ENCODE peak calls at places on chromosomes 6 and 20, in four cellular contexts. A is transverse colon, U is GM23338, X is left lung. H is an unnamed sample. For H3K27me3, the result is how much of the 10 kb centered on the place peaks cover.

GRCh38 chr6:162618463-162619002 is 109.0 kb downstream of the PRKN start:
- DNase-seq in A (no peak), U (no peak), X (no peak), H (no peak)

GRCh38 chr20:667351-668034 is 8.1 kb downstream of the SCRT2 start:
- DNase-seq in A (peak), X (peak), U (peak), H (peak)

GRCh38 chr6:23154159-23154558 is 584.8 kb downstream of the HDGFL1 start:
- DNase-seq in X (no peak), U (no peak), A (no peak), H (no peak)

GRCh38 chr6:14703586-14703985 is 542.3 kb upstream of the JARID2 start:
- DNase-seq in A (no peak), U (no peak), X (no peak), H (no peak)

GRCh38 chr6:90890681-90891337 is 303.9 kb upstream of the MAP3K7 start:
- DNase-seq in U (peak), A (no peak), X (no peak), H (peak)

GRCh38 chr20:9989066-9989724 is 45.6 kb upstream of the ANKEF1 start:
- DNase-seq in U (no peak), A (no peak), X (no peak), H (no peak)

GRCh38 chr6:166779381-166779780 is 152.3 kb upstream of the RPS6KA2 start:
- DNase-seq in A (no peak), X (no peak), U (no peak), H (no peak)

GRCh38 chr20:16434087-16434664 is 139.1 kb downstream of the KIF16B start:
- DNase-seq in U (peak), A (peak), X (peak), H (peak)

GRCh38 chr6:36608788-36609563 is 14.8 kb downstream of the SRSF3 start:
- DNase-seq in X (no peak), A (no peak), U (no peak), H (no peak)

GRCh38 chr6:80435457-80435856 is 329.0 kb downstream of the BCKDHB start:
- DNase-seq in X (no peak), U (no peak), A (no peak), H (no peak)

GRCh38 chr6:31057426-31058003 is 47.2 kb downstream of the MUC22 start:
- DNase-seq in X (no peak), A (no peak), U (peak), H (no peak)

GRCh38 chr6:3117912-3118352 is 579 bp upstream of the BPHL start:
- DNase-seq in A (no peak), U (no peak), X (no peak), H (no peak)

GRCh38 chr20:57062696-57063270 is 203.7 kb downstream of the BMP7 start:
- DNase-seq in U (no peak), X (no peak), A (no peak), H (no peak)

GRCh38 chr6:122153530-122153929 is 245.9 kb upstream of the HSF2 start:
- DNase-seq in U (peak), X (no peak), A (no peak), H (no peak)

GRCh38 chr20:24684954-24685691 is 215.7 kb downstream of the SYNDIG1 start:
- DNase-seq in A (no peak), U (peak), X (peak), H (peak)

GRCh38 chr6:62803094-62803493 is 408.2 kb upstream of the FKBP1C start:
- DNase-seq in A (no peak), U (no peak), X (no peak), H (peak)

GRCh38 chr20:1417273-1417672 is 24.4 kb upstream of the FKBP1A start:
- DNase-seq in U (no peak), X (no peak), A (no peak), H (no peak)

GRCh38 chr20:44990425-44990824 is 24.1 kb downstream of the STK4 start:
- DNase-seq in U (no peak), X (no peak), A (no peak), H (no peak)

GRCh38 chr20:62843656-62844055 is 18.0 kb downstream of the TCFL5 start:
- DNase-seq in U (no peak), X (no peak), A (no peak), H (no peak)

GRCh38 chr6:117907600-117908245 is 659 bp downstream of the SLC35F1 start:
- DNase-seq in U (peak), A (no peak), X (no peak), H (peak)

GRCh38 chr6:167746377-167747151 is 80.1 kb upstream of the AFDN start:
- DNase-seq in A (no peak), U (no peak), X (no peak), H (peak)

GRCh38 chr6:52504778-52505127 is 72.1 kb downstream of the TRAM2 start:
- DNase-seq in A (no peak), X (no peak), U (no peak), H (no peak)

DNA sequence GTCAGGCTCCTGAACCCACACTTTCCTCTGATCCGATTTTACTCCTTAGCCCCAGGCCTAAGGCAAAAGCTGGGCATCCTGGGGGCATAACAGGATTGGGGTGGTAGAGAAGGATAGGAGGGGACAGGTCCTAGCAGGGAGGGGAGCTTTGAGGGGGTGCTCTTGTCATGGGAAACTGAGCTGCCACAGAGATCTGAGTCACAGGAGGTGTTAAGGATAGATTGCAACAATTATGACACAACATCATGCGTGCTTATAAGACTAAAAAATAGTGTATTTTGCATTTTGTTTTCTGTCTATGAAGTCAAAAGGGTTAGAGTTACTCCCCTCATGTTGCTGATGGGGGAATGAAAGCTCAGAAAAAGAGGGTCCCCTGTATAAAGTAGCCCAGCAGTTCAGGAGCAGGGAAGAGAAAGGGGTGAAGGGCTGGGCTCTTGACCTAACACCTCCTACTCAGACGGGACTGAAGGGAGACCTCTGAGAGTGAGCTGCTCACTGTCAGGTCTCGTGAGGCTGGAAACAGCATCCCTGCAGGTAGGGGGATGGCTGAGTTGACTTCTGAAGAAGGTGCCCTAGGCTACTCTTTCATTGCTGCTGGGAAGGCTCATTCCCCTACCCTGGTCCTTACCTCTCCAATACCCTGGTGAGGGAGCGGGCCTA is 2.0 kb downstream of the GLP1R start:
- DNase-seq in A (no peak), X (no peak), U (no peak), H (no peak)
- H3K27me3 ChIP-seq in A (half or more), X (under half), U (under half), H (half or more)

DNA sequence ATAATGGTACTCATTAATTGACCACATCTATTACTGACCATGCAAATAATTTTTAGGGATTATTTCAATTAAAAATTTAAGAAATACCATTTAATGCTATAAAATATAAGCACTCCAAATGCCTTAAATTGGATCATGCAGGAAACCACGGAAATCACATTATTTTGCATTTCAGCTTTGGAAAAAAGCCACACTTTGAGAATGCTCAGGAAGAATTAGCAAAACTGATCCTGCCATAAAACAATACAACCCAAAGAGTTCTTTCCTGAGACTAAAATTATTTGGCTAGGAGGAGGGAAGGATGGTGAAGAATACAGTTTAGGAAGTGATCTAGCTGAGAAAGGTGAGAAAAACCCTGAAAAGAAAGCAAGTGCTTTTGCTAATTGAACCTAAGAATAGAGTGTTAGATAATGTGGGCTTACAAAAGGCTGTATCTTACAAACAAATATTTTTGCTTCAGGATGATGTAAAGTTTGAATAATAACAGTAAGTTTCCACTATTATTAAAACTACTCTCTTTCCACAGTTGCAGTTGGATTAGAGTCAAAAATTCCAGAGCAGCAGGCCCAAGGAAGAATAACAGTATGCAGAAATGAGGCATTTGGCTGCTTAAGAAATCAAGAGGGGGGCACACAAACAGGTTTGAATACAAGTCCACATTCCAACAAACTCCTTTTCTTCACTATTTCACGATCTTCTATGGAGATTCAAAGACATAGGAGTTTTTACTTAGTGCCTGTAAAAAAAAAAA is 565.4 kb downstream of the RFPL4B start:
- DNase-seq in X (no peak), A (no peak), U (peak), H (no peak)
- H3K27ac ChIP-seq in X (no peak), A (no peak), U (peak), H (no peak)

GRCh38 chr6:113351183-113351834 is 505.8 kb upstream of the MARCKS start:
- DNase-seq in X (no peak), U (no peak), A (no peak), H (no peak)

GRCh38 chr6:113350521-113350920 is 506.6 kb upstream of the MARCKS start:
- DNase-seq in X (no peak), U (no peak), A (no peak), H (no peak)

GRCh38 chr6:113356139-113356538 is 501.0 kb upstream of the MARCKS start:
- DNase-seq in A (no peak), U (no peak), X (no peak), H (no peak)

GRCh38 chr6:113352831-113353230 is 504.3 kb upstream of the MARCKS start:
- DNase-seq in X (no peak), A (peak), U (no peak), H (no peak)

GRCh38 chr6:113352029-113352801 is 504.9 kb upstream of the MARCKS start:
- DNase-seq in U (no peak), A (peak), X (no peak), H (no peak)
- H3K27me3 ChIP-seq in U (under half), A (under half), X (under half), H (under half)

GRCh38 chr20:18496042-18496441 is 983 bp downstream of the RBBP9 start:
- DNase-seq in U (peak), X (no peak), A (no peak), H (peak)

GRCh38 chr20:18496740-18497592 is at the start of gene RBBP9:
- DNase-seq in A (peak), U (peak), X (peak), H (peak)

DNA sequence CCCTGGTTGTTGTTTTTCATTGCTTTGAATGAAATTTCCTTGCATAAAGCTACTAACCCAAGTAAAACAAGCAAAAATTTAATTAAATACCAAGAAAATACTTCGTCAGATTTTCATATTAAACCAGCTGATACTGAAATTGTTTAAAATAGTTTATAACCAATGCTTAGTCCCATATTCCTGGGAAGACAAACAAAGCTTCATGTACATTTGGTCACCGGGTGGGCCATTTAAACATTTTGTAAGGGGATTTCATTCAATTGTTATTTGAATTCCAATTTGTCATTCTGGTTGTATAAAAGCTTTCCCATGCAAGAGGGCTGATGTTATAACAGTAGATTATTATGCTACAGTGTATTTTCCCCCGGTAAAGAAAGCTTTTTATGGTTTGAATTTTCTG is 578 bp upstream of the RBBP9 start:
- DNase-seq in U (no peak), X (no peak), A (no peak), H (no peak)
- H3K27ac ChIP-seq in U (no peak), X (peak), A (peak), H (peak)

GRCh38 chr20:61731363-61732181 is 334.1 kb downstream of the TAF4 start:
- DNase-seq in A (no peak), X (no peak), U (no peak), H (no peak)
- H3K27me3 ChIP-seq in A (under half), X (under half), U (under half), H (under half)

GRCh38 chr6:20575125-20575524 is 40.9 kb downstream of the CDKAL1 start:
- DNase-seq in U (no peak), X (no peak), A (no peak), H (no peak)

GRCh38 chr6:20571261-20571660 is 37.0 kb downstream of the CDKAL1 start:
- DNase-seq in A (no peak), X (no peak), U (no peak), H (no peak)

GRCh38 chr6:20572940-20573339 is 38.7 kb downstream of the CDKAL1 start:
- DNase-seq in X (no peak), U (no peak), A (no peak), H (no peak)

GRCh38 chr6:20574355-20574754 is 40.1 kb downstream of the CDKAL1 start:
- DNase-seq in A (no peak), X (no peak), U (no peak), H (no peak)

DNA sequence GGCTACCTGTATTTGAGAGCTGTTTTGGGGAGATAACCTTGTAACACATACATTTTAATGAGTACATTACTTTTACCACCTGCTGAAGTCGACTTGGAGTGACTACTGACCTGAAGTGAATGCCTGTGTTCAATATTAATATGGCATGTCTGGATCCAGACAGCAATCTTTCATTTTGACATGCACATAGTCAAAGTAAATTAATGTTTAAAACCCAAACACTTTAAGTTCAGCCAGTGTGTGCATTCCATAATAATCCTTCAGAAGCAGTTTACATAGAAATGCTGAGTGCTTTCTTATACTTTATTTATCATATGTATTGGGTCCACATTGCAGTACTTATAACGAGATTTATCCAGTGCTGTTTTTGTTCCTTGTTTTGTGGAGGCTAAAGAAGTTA is 38.0 kb downstream of the CDKAL1 start:
- DNase-seq in U (no peak), A (no peak), X (no peak), H (no peak)
- H3K27ac ChIP-seq in U (peak), A (no peak), X (no peak), H (no peak)

DNA sequence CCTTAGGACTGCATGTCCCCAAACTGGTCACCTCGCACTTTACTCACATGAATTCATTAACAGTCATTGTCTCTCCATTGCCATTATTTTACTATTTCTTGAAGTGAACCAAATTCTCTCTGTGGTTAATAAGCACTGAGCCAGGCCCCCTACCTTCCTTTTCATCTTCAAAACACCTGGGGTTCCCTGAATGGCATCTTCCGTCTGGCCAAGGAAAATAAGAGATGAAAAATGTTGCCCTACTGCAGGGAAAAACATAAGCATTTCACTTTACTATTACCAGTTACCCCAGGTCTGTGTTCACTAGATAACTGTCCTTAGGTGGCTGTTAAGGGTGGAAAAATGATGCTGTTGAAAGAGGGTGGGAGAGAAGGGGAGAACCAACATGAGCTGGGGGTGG is 10.0 kb upstream of the NKX2-2 start:
- DNase-seq in X (no peak), U (no peak), A (no peak), H (no peak)
- H3K27me3 ChIP-seq in X (half or more), U (half or more), A (half or more), H (half or more)

GRCh38 chr20:40683894-40684268 is 5.2 kb downstream of the MAFB start:
- DNase-seq in A (no peak), U (peak), X (no peak), H (no peak)

GRCh38 chr20:40680560-40680959 is 8.5 kb downstream of the MAFB start:
- DNase-seq in U (no peak), X (no peak), A (no peak), H (no peak)

GRCh38 chr20:40683221-40683893 is 5.7 kb downstream of the MAFB start:
- DNase-seq in A (no peak), X (no peak), U (peak), H (peak)

GRCh38 chr20:40681684-40682083 is 7.4 kb downstream of the MAFB start:
- DNase-seq in X (no peak), A (no peak), U (peak), H (no peak)

DNA sequence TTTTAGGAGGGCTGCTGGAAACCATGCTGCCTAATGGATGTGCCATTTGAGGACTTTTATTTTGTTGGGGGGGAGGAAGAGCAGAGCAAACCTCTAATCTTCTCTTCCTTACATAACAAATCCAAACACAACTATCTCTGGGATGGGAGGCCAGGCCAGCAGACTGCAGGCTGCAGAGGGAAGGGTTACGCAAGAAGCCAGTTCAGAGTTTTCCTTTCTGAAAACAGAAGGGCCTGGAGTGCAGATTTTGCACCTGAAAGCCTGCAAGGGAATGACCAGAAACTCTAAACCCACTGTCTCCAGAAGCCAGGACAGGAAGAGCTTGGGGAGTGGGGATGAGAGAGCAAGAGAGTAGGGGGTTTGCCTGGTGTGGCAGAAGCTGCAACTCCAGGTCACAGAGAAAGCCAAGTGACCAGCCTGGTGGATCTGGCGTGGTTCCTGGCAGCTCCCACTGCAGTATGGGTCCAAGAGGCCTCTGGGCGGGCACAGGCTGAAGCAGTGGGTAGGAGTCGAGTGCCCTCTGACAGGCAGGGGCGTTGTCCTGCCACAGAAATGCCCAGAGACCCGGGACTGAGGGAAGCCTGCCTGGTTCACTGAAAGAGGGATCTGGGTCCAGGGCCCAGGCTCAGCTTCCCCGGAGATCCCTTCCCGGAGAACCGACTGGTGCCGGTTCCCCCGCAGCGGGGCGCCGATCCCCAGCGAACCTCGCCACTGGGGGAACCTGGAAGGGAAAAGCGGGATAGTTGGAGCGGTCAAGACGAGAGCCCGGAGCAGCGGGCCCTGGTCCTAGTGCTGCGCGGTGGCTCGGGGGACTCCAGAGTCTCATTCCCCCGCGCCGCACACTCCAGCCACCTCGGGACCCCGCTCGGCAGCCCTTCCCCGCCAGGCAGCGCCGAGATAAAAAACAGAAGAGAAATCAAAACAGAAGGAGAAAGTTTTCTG is 6.7 kb downstream of the MAFB start:
- DNase-seq in A (no peak), U (peak), X (no peak), H (peak)
- H3K27ac ChIP-seq in A (peak), U (no peak), X (peak), H (no peak)

GRCh38 chr20:21103582-21104465 is 2.3 kb downstream of the LINC00237 start:
- DNase-seq in X (no peak), U (peak), A (no peak), H (peak)

GRCh38 chr20:21104466-21104761 is 1.7 kb downstream of the LINC00237 start:
- DNase-seq in A (no peak), X (no peak), U (peak), H (peak)

GRCh38 chr20:21106171-21106694 is at the start of gene LINC00237:
- DNase-seq in A (no peak), X (no peak), U (peak), H (peak)

GRCh38 chr20:21105429-21106170 is 558 bp downstream of the LINC00237 start:
- DNase-seq in X (no peak), A (no peak), U (peak), H (peak)

GRCh38 chr20:21104921-21105320 is 1.2 kb downstream of the LINC00237 start:
- DNase-seq in A (no peak), U (peak), X (no peak), H (peak)
- H3K27me3 ChIP-seq in A (half or more), U (half or more), X (half or more), H (half or more)

GRCh38 chr6:680666-681374 is 12.1 kb downstream of the EXOC2 start:
- DNase-seq in U (no peak), A (no peak), X (no peak), H (no peak)
- H3K27ac ChIP-seq in U (peak), A (no peak), X (no peak), H (no peak)